ENCODE peak calls at places on chromosomes 4 and X, in six cellular contexts. M is endothelial cell of umbilical vein; I is central memory CD4-positive, alpha-beta T cell; T is GM10248; R is WERI-Rb-1; C is stimulated activated CD4-positive, alpha-beta T cell treated with anti-CD3 and anti-CD28 coated beads, Interleukin-15, amount 100 ng/mL, for 24 hours. Y is an unnamed sample.

GRCh38 chrX:82163701-82164100 is 961.8 kb downstream of the SH3BGRL start:
- DNase-seq in M (no peak), I (no peak), T (no peak), R (no peak), C (no peak), Y (no peak)

GRCh38 chr4:124632439-124632838 is 80.1 kb downstream of the ANKRD50 start:
- DNase-seq in M (no peak), I (no peak), T (no peak), R (no peak), C (no peak), Y (no peak)

GRCh38 chr4:123936615-123937014 is 540.0 kb downstream of the SPRY1 start:
- DNase-seq in M (peak), I (no peak), T (no peak), R (no peak), C (no peak), Y (no peak)

GRCh38 chr4:135256111-135256510 is 1054.5 kb upstream of the PABPC4L start:
- DNase-seq in M (no peak), I (no peak), T (no peak), R (no peak), C (no peak), Y (no peak)

GRCh38 chrX:17860811-17861495 is at the start of gene RAI2:
- DNase-seq in M (no peak), I (no peak), T (no peak), R (peak), C (peak), Y (no peak)

GRCh38 chr4:159023741-159024140 is 79.1 kb upstream of the RAPGEF2 start:
- DNase-seq in M (no peak), I (no peak), T (no peak), R (no peak), C (no peak), Y (no peak)

GRCh38 chr4:120163895-120164294 is 97.2 kb upstream of the MAD2L1 start:
- DNase-seq in M (no peak), I (no peak), T (no peak), R (no peak), C (no peak), Y (no peak)

GRCh38 chrX:45822124-45822523 is 621.4 kb upstream of the DIPK2B start:
- DNase-seq in M (no peak), I (no peak), T (no peak), R (no peak), C (no peak), Y (no peak)

GRCh38 chrX:70592091-70592490 is 147.5 kb downstream of the DLG3 start:
- DNase-seq in M (peak), I (no peak), T (no peak), R (no peak), C (peak), Y (no peak)

GRCh38 chrX:85112270-85112669 is 108.6 kb downstream of the APOOL start:
- DNase-seq in M (no peak), I (no peak), T (no peak), R (no peak), C (no peak), Y (no peak)

GRCh38 chrX:149950681-149951080 is 12.4 kb upstream of the EOLA2 start:
- DNase-seq in M (peak), I (no peak), T (peak), R (peak), C (peak), Y (peak)

GRCh38 chr4:71026086-71026485 is 32.6 kb downstream of the DCK start:
- DNase-seq in M (peak), I (no peak), T (no peak), R (no peak), C (no peak), Y (no peak)

GRCh38 chr4:23022032-23022431 is 329.3 kb downstream of the GBA3 start:
- DNase-seq in M (no peak), I (no peak), T (no peak), R (no peak), C (no peak), Y (no peak)

GRCh38 chr4:15021301-15021700 is 19.0 kb downstream of the CPEB2 start:
- DNase-seq in M (no peak), I (no peak), T (no peak), R (no peak), C (no peak), Y (no peak)

GRCh38 chr4:8079031-8079885 is 79.4 kb downstream of the ABLIM2 start:
- DNase-seq in M (peak), I (no peak), T (no peak), R (no peak), C (no peak), Y (no peak)

GRCh38 chr4:1043658-1044468 is 32.4 kb downstream of the FGFRL1 start:
- DNase-seq in M (peak), I (no peak), T (no peak), R (peak), C (peak), Y (no peak)

GRCh38 chr4:113502476-113502875 is 259.1 kb downstream of the CAMK2D start:
- DNase-seq in M (no peak), I (no peak), T (no peak), R (no peak), C (no peak), Y (no peak)

Y was measured in GM13977.